ENCODE peak calls at places on chromosome 3, in eight cellular contexts. Q, E, V, X, J, O, I and G are unnamed samples.

GRCh38 chr3:127162947-127163645 is 29.8 kb upstream of the PRR23E start:
- DNase-seq in V (no peak), Q (no peak), E (no peak), I (peak; percentile 49), X (no peak), O (no peak), J (peak; percentile 78), G (no peak)

GRCh38 chr3:4507010-4507596 is 14.0 kb downstream of the ITPR1 start:
- DNase-seq in Q (no peak), O (peak; percentile 43), E (no peak), J (no peak), X (no peak), V (no peak), I (no peak), G (no peak)

GRCh38 chr3:132730891-132731580 is 8.8 kb upstream of the NPHP3 start:
- DNase-seq in O (peak; percentile 33), V (no peak), Q (no peak), I (no peak), X (peak; percentile 61), J (peak; percentile 80), E (no peak), G (peak; percentile 37)

GRCh38 chr3:56086355-56086754 is 381.9 kb downstream of the ERC2 start:
- DNase-seq in Q (no peak), J (no peak), O (no peak), E (no peak), V (no peak), X (no peak), I (no peak), G (no peak)

GRCh38 chr3:129226374-129226773 is 23.0 kb upstream of the COPG1 start:
- DNase-seq in Q (no peak), E (peak; percentile 57), V (no peak), O (no peak), X (peak; percentile 92), J (no peak), I (peak; percentile 51), G (no peak)

GRCh38 chr3:45098315-45098714 is 47.9 kb downstream of the CDCP1 start:
- DNase-seq in X (no peak), I (peak; percentile 21), J (no peak), E (no peak), V (no peak), O (no peak), Q (no peak), G (no peak)

GRCh38 chr3:46627078-46627477 is 14.8 kb downstream of the FAM240A start:
- DNase-seq in V (no peak), X (no peak), Q (no peak), I (no peak), J (no peak), O (no peak), E (no peak), G (no peak)

GRCh38 chr3:136070953-136071949 is 105.7 kb downstream of the PPP2R3A start:
- DNase-seq in J (peak; percentile 33), O (no peak), V (no peak), E (no peak), X (peak; percentile 35), Q (no peak), I (no peak), G (no peak)

GRCh38 chr3:151305081-151305777 is 11.4 kb downstream of the GPR87 start:
- DNase-seq in I (no peak), Q (no peak), J (peak; percentile 93), X (no peak), V (peak; percentile 78), E (peak; percentile 96), O (peak; percentile 87), G (peak; percentile 35)

GRCh38 chr3:88180398-88180999 is 30.7 kb downstream of the C3orf38 start:
- DNase-seq in E (peak; percentile 10), X (peak; percentile 48), I (no peak), V (no peak), J (peak; percentile 65), Q (peak; percentile 27), O (no peak), G (peak; percentile 86)

GRCh38 chr3:16332904-16333426 is 68.0 kb downstream of the OXNAD1 start:
- DNase-seq in V (no peak), Q (no peak), O (peak; percentile 93), J (no peak), I (no peak), X (no peak), E (no peak), G (no peak)

GRCh38 chr3:126135398-126136076 is 44.8 kb downstream of the ALDH1L1 start:
- DNase-seq in Q (no peak), E (no peak), J (no peak), X (no peak), I (no peak), V (no peak), O (no peak), G (no peak)

DNA sequence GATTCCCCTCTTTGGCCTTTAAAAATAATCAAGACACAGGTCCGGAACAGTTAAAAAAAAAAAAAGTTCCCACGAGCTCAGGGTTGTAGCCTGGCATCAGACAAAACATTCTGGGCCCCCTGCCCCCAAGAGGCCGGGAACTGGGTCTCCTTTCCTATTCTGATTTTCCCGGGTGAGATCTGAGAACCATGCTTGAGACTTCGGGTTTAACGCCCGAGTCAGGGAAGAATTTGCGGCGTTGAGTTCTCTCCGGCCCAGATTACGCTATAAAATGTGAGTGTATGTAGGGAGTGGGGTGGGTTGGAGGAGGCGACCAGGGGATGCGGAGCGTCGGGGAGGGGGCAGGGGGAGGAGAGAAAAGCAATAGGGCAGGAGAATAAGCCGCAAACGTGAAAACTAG is 2.6 kb downstream of the ZIC1 start:
- DNase-seq in E (no peak), X (no peak), I (no peak), O (no peak), J (peak; percentile 49), Q (no peak), V (no peak), G (no peak)
- H3K4me3 ChIP-seq in E (no peak overlapping the region), X (no peak overlapping the region), I (no peak overlapping the region), O (no peak overlapping the region), J (peak overlapping the region; percentile 71), Q (no peak overlapping the region), V (no peak overlapping the region), G (no peak overlapping the region)

GRCh38 chr3:52531636-52532516 is 1.8 kb downstream of the NT5DC2 start:
- DNase-seq in X (no peak), V (no peak), E (no peak), I (no peak), O (no peak), J (no peak), Q (no peak), G (no peak)

GRCh38 chr3:52527732-52528595 is 5.7 kb downstream of the NT5DC2 start:
- DNase-seq in Q (no peak), J (no peak), X (no peak), I (no peak), E (no peak), V (no peak), O (no peak), G (no peak)

GRCh38 chr3:52530918-52531635 is 2.6 kb downstream of the NT5DC2 start:
- DNase-seq in I (no peak), V (no peak), O (no peak), X (no peak), Q (no peak), J (no peak), E (no peak), G (no peak)

GRCh38 chr3:52528596-52529375 is 4.9 kb downstream of the NT5DC2 start:
- DNase-seq in O (no peak), I (no peak), V (no peak), E (no peak), J (no peak), X (no peak), Q (no peak), G (no peak)

GRCh38 chr3:52529376-52530333 is 4.0 kb downstream of the NT5DC2 start:
- DNase-seq in V (no peak), Q (no peak), X (peak; percentile 53), O (no peak), E (no peak), J (no peak), I (no peak), G (no peak)
- TF ChIP-seq POLR2AphosphoS5 in V (no peak), Q (no peak), X (no peak), O (no peak), E (no peak), J (no peak), I (no peak), G (no peak)

DNA sequence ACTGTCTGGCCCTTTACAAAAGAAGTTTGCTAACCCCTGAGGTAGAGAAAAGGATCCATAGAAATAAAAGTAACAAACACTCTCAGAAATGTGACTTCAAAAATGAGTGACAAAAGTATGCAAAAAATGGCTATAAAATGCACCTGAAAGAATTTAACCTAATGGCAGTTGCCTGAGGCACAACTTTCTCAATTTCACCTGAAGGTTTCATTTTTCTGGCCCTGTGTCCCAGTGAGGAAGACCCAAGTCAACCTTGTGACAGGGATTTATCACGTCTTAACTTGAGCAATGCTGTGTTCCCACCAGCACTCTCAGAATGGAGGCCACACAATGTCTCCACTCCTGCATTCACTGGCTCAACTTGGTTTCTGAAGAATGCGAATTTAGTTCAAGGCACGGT is 83.0 kb downstream of the FHIT start:
- DNase-seq in O (no peak), V (no peak), E (no peak), J (peak; percentile 9), Q (no peak), I (no peak), X (no peak), G (no peak)
- TF ChIP-seq EZH2 in O (no peak), V (no peak), E (no peak), J (no peak), Q (no peak), I (no peak), X (no peak), G (no peak)

DNA sequence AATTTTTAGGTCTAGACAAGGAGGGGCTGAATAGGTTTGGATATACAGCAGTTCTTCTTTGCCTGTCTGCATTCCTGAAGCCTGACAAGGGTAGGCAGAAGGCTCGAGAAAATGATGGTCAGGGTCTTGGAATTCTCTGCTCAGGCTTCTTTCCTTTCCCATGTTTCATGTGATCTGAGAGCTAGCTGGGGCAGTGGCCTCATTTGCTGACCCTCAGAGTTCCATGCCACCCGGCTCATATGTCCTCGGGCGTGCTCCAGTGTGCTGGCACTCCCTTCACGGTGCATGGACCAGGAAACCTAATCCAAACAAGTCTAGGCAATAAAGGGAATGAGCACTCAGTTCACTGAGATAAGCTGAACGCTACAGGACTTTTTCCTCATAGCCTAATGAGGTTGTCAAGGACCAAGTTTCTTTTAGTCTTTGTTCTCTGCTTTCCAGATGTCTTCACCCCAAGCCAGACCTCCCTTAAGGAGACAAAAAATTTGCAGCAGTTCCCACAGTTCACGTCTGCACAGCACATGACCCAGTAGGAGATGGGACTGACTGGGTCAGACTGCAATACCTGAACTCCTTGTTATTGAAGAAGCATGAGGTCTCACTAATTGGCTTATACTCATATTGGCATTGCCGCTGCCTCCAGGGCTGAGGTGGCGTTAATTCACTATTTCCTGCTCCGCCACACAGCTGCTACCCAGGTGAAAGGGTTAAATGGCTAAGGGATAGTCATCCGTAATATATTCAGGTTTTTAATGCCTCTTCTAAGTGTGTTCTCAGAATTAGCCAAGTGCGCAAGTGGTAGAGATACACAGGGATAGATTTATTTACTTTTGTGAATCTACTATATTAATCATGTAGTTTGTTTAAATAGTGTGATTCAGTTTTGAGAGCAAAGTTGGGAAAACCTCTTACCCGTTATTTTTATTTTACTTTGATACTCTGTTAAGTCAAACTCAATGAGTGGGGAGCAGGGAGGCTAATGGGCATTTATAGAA is 15.3 kb upstream of the RTP4 start:
- DNase-seq in X (no peak), O (no peak), J (no peak), I (no peak), V (no peak), E (no peak), Q (no peak), G (no peak)
- H3K4me3 ChIP-seq in X (no peak overlapping the region), O (no peak overlapping the region), J (no peak overlapping the region), I (no peak overlapping the region), V (no peak overlapping the region), E (no peak overlapping the region), Q (no peak overlapping the region), G (no peak overlapping the region)